ENCODE peak calls at places on chromosomes 1 and 21, in five cellular contexts. One of them, this sample, is unnamed.

GRCh38 chr1:241077386-241078147 is 279.4 kb downstream of the RGS7 start:
- DNase-seq in neural progenitor cell: peak
- DNase-seq in activated T-helper 9 cell treated with anti-CD3 and anti-CD28 coated beads, Interleukin-2, amount 50 U/mL, for 16 hours: no peak
- DNase-seq in fibroblast of pulmonary artery: no peak
- DNase-seq in T-helper 17 cell: no peak
- DNase-seq in this sample: no peak

GRCh38 chr1:52748119-52748518 is 21.9 kb downstream of the ZYG11B start:
- DNase-seq in neural progenitor cell: no peak
- DNase-seq in activated T-helper 9 cell treated with anti-CD3 and anti-CD28 coated beads, Interleukin-2, amount 50 U/mL, for 16 hours: no peak
- DNase-seq in fibroblast of pulmonary artery: peak
- DNase-seq in T-helper 17 cell: no peak
- DNase-seq in this sample: no peak

GRCh38 chr1:23567996-23568607 is 8.8 kb upstream of the ID3 start:
- DNase-seq in neural progenitor cell: peak
- DNase-seq in activated T-helper 9 cell treated with anti-CD3 and anti-CD28 coated beads, Interleukin-2, amount 50 U/mL, for 16 hours: no peak
- DNase-seq in fibroblast of pulmonary artery: no peak
- DNase-seq in T-helper 17 cell: no peak
- DNase-seq in this sample: no peak

GRCh38 chr1:17569200-17570139 is 30.0 kb downstream of the ARHGEF10L start:
- DNase-seq in neural progenitor cell: no peak
- DNase-seq in activated T-helper 9 cell treated with anti-CD3 and anti-CD28 coated beads, Interleukin-2, amount 50 U/mL, for 16 hours: no peak
- DNase-seq in fibroblast of pulmonary artery: peak
- DNase-seq in T-helper 17 cell: no peak
- DNase-seq in this sample: peak

GRCh38 chr21:34553199-34553952 is 41.4 kb upstream of the KCNE1 start:
- DNase-seq in neural progenitor cell: peak
- DNase-seq in activated T-helper 9 cell treated with anti-CD3 and anti-CD28 coated beads, Interleukin-2, amount 50 U/mL, for 16 hours: no peak
- DNase-seq in fibroblast of pulmonary artery: peak
- DNase-seq in T-helper 17 cell: no peak
- DNase-seq in this sample: peak

GRCh38 chr1:230284891-230285290 is 141.2 kb downstream of the PGBD5 start:
- DNase-seq in neural progenitor cell: no peak
- DNase-seq in activated T-helper 9 cell treated with anti-CD3 and anti-CD28 coated beads, Interleukin-2, amount 50 U/mL, for 16 hours: no peak
- DNase-seq in fibroblast of pulmonary artery: no peak
- DNase-seq in T-helper 17 cell: no peak
- DNase-seq in this sample: no peak

GRCh38 chr1:51927029-51927428 is 48.5 kb upstream of the NRDC start:
- DNase-seq in neural progenitor cell: no peak
- DNase-seq in activated T-helper 9 cell treated with anti-CD3 and anti-CD28 coated beads, Interleukin-2, amount 50 U/mL, for 16 hours: no peak
- DNase-seq in fibroblast of pulmonary artery: no peak
- DNase-seq in T-helper 17 cell: no peak
- DNase-seq in this sample: peak

GRCh38 chr1:86701731-86702130 is 2.6 kb upstream of the SH3GLB1 start:
- DNase-seq in neural progenitor cell: no peak
- DNase-seq in activated T-helper 9 cell treated with anti-CD3 and anti-CD28 coated beads, Interleukin-2, amount 50 U/mL, for 16 hours: no peak
- DNase-seq in fibroblast of pulmonary artery: peak
- DNase-seq in T-helper 17 cell: no peak
- DNase-seq in this sample: no peak

GRCh38 chr1:202013601-202014000 is 3.2 kb downstream of the ELF3 start:
- DNase-seq in neural progenitor cell: no peak
- DNase-seq in activated T-helper 9 cell treated with anti-CD3 and anti-CD28 coated beads, Interleukin-2, amount 50 U/mL, for 16 hours: no peak
- DNase-seq in fibroblast of pulmonary artery: no peak
- DNase-seq in T-helper 17 cell: no peak
- DNase-seq in this sample: no peak

GRCh38 chr1:87778896-87779295 is 450.2 kb downstream of the LMO4 start:
- DNase-seq in neural progenitor cell: no peak
- DNase-seq in activated T-helper 9 cell treated with anti-CD3 and anti-CD28 coated beads, Interleukin-2, amount 50 U/mL, for 16 hours: no peak
- DNase-seq in fibroblast of pulmonary artery: peak
- DNase-seq in T-helper 17 cell: no peak
- DNase-seq in this sample: peak

GRCh38 chr1:109975718-109976117 is 8.8 kb upstream of the AHCYL1 start:
- DNase-seq in neural progenitor cell: no peak
- DNase-seq in activated T-helper 9 cell treated with anti-CD3 and anti-CD28 coated beads, Interleukin-2, amount 50 U/mL, for 16 hours: no peak
- DNase-seq in fibroblast of pulmonary artery: peak
- DNase-seq in T-helper 17 cell: no peak
- DNase-seq in this sample: peak

GRCh38 chr1:176541663-176542062 is 78.7 kb downstream of the PAPPA2 start:
- DNase-seq in neural progenitor cell: no peak
- DNase-seq in activated T-helper 9 cell treated with anti-CD3 and anti-CD28 coated beads, Interleukin-2, amount 50 U/mL, for 16 hours: no peak
- DNase-seq in fibroblast of pulmonary artery: no peak
- DNase-seq in T-helper 17 cell: no peak
- DNase-seq in this sample: no peak

GRCh38 chr1:23169727-23170335 is 1.2 kb upstream of the LUZP1 start:
- DNase-seq in neural progenitor cell: peak
- DNase-seq in activated T-helper 9 cell treated with anti-CD3 and anti-CD28 coated beads, Interleukin-2, amount 50 U/mL, for 16 hours: no peak
- DNase-seq in fibroblast of pulmonary artery: peak
- DNase-seq in T-helper 17 cell: no peak
- DNase-seq in this sample: peak

GRCh38 chr1:227459977-227460376 is 103.4 kb upstream of the ZNF678 start:
- DNase-seq in neural progenitor cell: no peak
- DNase-seq in activated T-helper 9 cell treated with anti-CD3 and anti-CD28 coated beads, Interleukin-2, amount 50 U/mL, for 16 hours: no peak
- DNase-seq in fibroblast of pulmonary artery: no peak
- DNase-seq in T-helper 17 cell: no peak
- DNase-seq in this sample: no peak

GRCh38 chr21:31781737-31782136 is 49.8 kb upstream of the SCAF4 start:
- DNase-seq in neural progenitor cell: no peak
- DNase-seq in activated T-helper 9 cell treated with anti-CD3 and anti-CD28 coated beads, Interleukin-2, amount 50 U/mL, for 16 hours: no peak
- DNase-seq in fibroblast of pulmonary artery: peak
- DNase-seq in T-helper 17 cell: no peak
- DNase-seq in this sample: peak

GRCh38 chr1:33949570-33949969 is 85.7 kb downstream of the HMGB4 start:
- DNase-seq in neural progenitor cell: no peak
- DNase-seq in activated T-helper 9 cell treated with anti-CD3 and anti-CD28 coated beads, Interleukin-2, amount 50 U/mL, for 16 hours: no peak
- DNase-seq in fibroblast of pulmonary artery: no peak
- DNase-seq in T-helper 17 cell: no peak
- DNase-seq in this sample: no peak

GRCh38 chr1:156705918-156706646 is 699 bp upstream of the CRABP2 start:
- DNase-seq in neural progenitor cell: peak
- DNase-seq in activated T-helper 9 cell treated with anti-CD3 and anti-CD28 coated beads, Interleukin-2, amount 50 U/mL, for 16 hours: peak
- DNase-seq in fibroblast of pulmonary artery: no peak
- DNase-seq in T-helper 17 cell: peak
- DNase-seq in this sample: no peak

GRCh38 chr1:24596401-24596880 is 40.6 kb downstream of the NCMAP start:
- DNase-seq in neural progenitor cell: no peak
- DNase-seq in activated T-helper 9 cell treated with anti-CD3 and anti-CD28 coated beads, Interleukin-2, amount 50 U/mL, for 16 hours: no peak
- DNase-seq in fibroblast of pulmonary artery: no peak
- DNase-seq in T-helper 17 cell: no peak
- DNase-seq in this sample: no peak

GRCh38 chr1:212221801-212222200 is 63.4 kb upstream of the PPP2R5A start:
- DNase-seq in neural progenitor cell: no peak
- DNase-seq in activated T-helper 9 cell treated with anti-CD3 and anti-CD28 coated beads, Interleukin-2, amount 50 U/mL, for 16 hours: no peak
- DNase-seq in fibroblast of pulmonary artery: peak
- DNase-seq in T-helper 17 cell: no peak
- DNase-seq in this sample: peak

GRCh38 chr1:29633271-29633615 is 396.9 kb downstream of the PTPRU start:
- DNase-seq in neural progenitor cell: no peak
- DNase-seq in activated T-helper 9 cell treated with anti-CD3 and anti-CD28 coated beads, Interleukin-2, amount 50 U/mL, for 16 hours: no peak
- DNase-seq in fibroblast of pulmonary artery: no peak
- DNase-seq in T-helper 17 cell: no peak
- DNase-seq in this sample: no peak

GRCh38 chr1:44405041-44405803 is at the start of gene RNF220:
- DNase-seq in neural progenitor cell: peak
- DNase-seq in activated T-helper 9 cell treated with anti-CD3 and anti-CD28 coated beads, Interleukin-2, amount 50 U/mL, for 16 hours: no peak
- DNase-seq in fibroblast of pulmonary artery: peak
- DNase-seq in T-helper 17 cell: no peak
- DNase-seq in this sample: peak

GRCh38 chr1:29501227-29501976 is 265.1 kb downstream of the PTPRU start:
- DNase-seq in neural progenitor cell: peak
- DNase-seq in activated T-helper 9 cell treated with anti-CD3 and anti-CD28 coated beads, Interleukin-2, amount 50 U/mL, for 16 hours: no peak
- DNase-seq in fibroblast of pulmonary artery: no peak
- DNase-seq in T-helper 17 cell: no peak
- DNase-seq in this sample: no peak

GRCh38 chr21:16241500-16241963 is 511.8 kb downstream of the USP25 start:
- DNase-seq in neural progenitor cell: peak
- DNase-seq in activated T-helper 9 cell treated with anti-CD3 and anti-CD28 coated beads, Interleukin-2, amount 50 U/mL, for 16 hours: no peak
- DNase-seq in fibroblast of pulmonary artery: peak
- DNase-seq in T-helper 17 cell: no peak
- DNase-seq in this sample: no peak

GRCh38 chr1:3685229-3685628 is 32.9 kb downstream of the TP73 start:
- DNase-seq in neural progenitor cell: no peak
- DNase-seq in activated T-helper 9 cell treated with anti-CD3 and anti-CD28 coated beads, Interleukin-2, amount 50 U/mL, for 16 hours: no peak
- DNase-seq in fibroblast of pulmonary artery: no peak
- DNase-seq in T-helper 17 cell: no peak
- DNase-seq in this sample: no peak

GRCh38 chr1:163290025-163290610 is 31.6 kb upstream of the NUF2 start:
- DNase-seq in neural progenitor cell: no peak
- DNase-seq in activated T-helper 9 cell treated with anti-CD3 and anti-CD28 coated beads, Interleukin-2, amount 50 U/mL, for 16 hours: no peak
- DNase-seq in fibroblast of pulmonary artery: peak
- DNase-seq in T-helper 17 cell: no peak
- DNase-seq in this sample: no peak

GRCh38 chr1:112937070-112937469 is 18.9 kb downstream of the SLC16A1 start:
- DNase-seq in neural progenitor cell: no peak
- DNase-seq in activated T-helper 9 cell treated with anti-CD3 and anti-CD28 coated beads, Interleukin-2, amount 50 U/mL, for 16 hours: no peak
- DNase-seq in fibroblast of pulmonary artery: no peak
- DNase-seq in T-helper 17 cell: no peak
- DNase-seq in this sample: peak

GRCh38 chr1:162062542-162063015 is 6.9 kb upstream of the NOS1AP start:
- DNase-seq in neural progenitor cell: peak
- DNase-seq in activated T-helper 9 cell treated with anti-CD3 and anti-CD28 coated beads, Interleukin-2, amount 50 U/mL, for 16 hours: no peak
- DNase-seq in fibroblast of pulmonary artery: peak
- DNase-seq in T-helper 17 cell: no peak
- DNase-seq in this sample: peak

GRCh38 chr1:50971748-50972305 is 1.8 kb downstream of the CDKN2C start:
- DNase-seq in neural progenitor cell: no peak
- DNase-seq in activated T-helper 9 cell treated with anti-CD3 and anti-CD28 coated beads, Interleukin-2, amount 50 U/mL, for 16 hours: no peak
- DNase-seq in fibroblast of pulmonary artery: no peak
- DNase-seq in T-helper 17 cell: no peak
- DNase-seq in this sample: no peak

GRCh38 chr1:184150776-184151531 is 99.4 kb downstream of the TSEN15 start:
- DNase-seq in neural progenitor cell: no peak
- DNase-seq in activated T-helper 9 cell treated with anti-CD3 and anti-CD28 coated beads, Interleukin-2, amount 50 U/mL, for 16 hours: no peak
- DNase-seq in fibroblast of pulmonary artery: peak
- DNase-seq in T-helper 17 cell: no peak
- DNase-seq in this sample: peak

GRCh38 chr1:119222271-119222670 is 81.8 kb upstream of the WARS2 start:
- DNase-seq in neural progenitor cell: no peak
- DNase-seq in activated T-helper 9 cell treated with anti-CD3 and anti-CD28 coated beads, Interleukin-2, amount 50 U/mL, for 16 hours: no peak
- DNase-seq in fibroblast of pulmonary artery: no peak
- DNase-seq in T-helper 17 cell: no peak
- DNase-seq in this sample: no peak

GRCh38 chr1:115063238-115063901 is 25.9 kb downstream of the TSPAN2 start:
- DNase-seq in neural progenitor cell: no peak
- DNase-seq in activated T-helper 9 cell treated with anti-CD3 and anti-CD28 coated beads, Interleukin-2, amount 50 U/mL, for 16 hours: no peak
- DNase-seq in fibroblast of pulmonary artery: no peak
- DNase-seq in T-helper 17 cell: peak
- DNase-seq in this sample: peak

GRCh38 chr1:93215322-93215721 is 34.8 kb downstream of the CCDC18 start:
- DNase-seq in neural progenitor cell: no peak
- DNase-seq in activated T-helper 9 cell treated with anti-CD3 and anti-CD28 coated beads, Interleukin-2, amount 50 U/mL, for 16 hours: no peak
- DNase-seq in fibroblast of pulmonary artery: no peak
- DNase-seq in T-helper 17 cell: no peak
- DNase-seq in this sample: no peak

GRCh38 chr1:185317886-185318310 is 855 bp upstream of the IVNS1ABP start:
- DNase-seq in neural progenitor cell: no peak
- DNase-seq in activated T-helper 9 cell treated with anti-CD3 and anti-CD28 coated beads, Interleukin-2, amount 50 U/mL, for 16 hours: peak
- DNase-seq in fibroblast of pulmonary artery: no peak
- DNase-seq in T-helper 17 cell: peak
- DNase-seq in this sample: no peak

GRCh38 chr1:179091691-179092165 is 9.9 kb downstream of the TOR3A start:
- DNase-seq in neural progenitor cell: no peak
- DNase-seq in activated T-helper 9 cell treated with anti-CD3 and anti-CD28 coated beads, Interleukin-2, amount 50 U/mL, for 16 hours: no peak
- DNase-seq in fibroblast of pulmonary artery: peak
- DNase-seq in T-helper 17 cell: no peak
- DNase-seq in this sample: no peak

GRCh38 chr1:147109762-147110161 is 62.5 kb downstream of the PRKAB2 start:
- DNase-seq in neural progenitor cell: no peak
- DNase-seq in activated T-helper 9 cell treated with anti-CD3 and anti-CD28 coated beads, Interleukin-2, amount 50 U/mL, for 16 hours: no peak
- DNase-seq in fibroblast of pulmonary artery: no peak
- DNase-seq in T-helper 17 cell: no peak
- DNase-seq in this sample: no peak

GRCh38 chr1:5927506-5928370 is 64.5 kb downstream of the NPHP4 start:
- DNase-seq in neural progenitor cell: no peak
- DNase-seq in activated T-helper 9 cell treated with anti-CD3 and anti-CD28 coated beads, Interleukin-2, amount 50 U/mL, for 16 hours: no peak
- DNase-seq in fibroblast of pulmonary artery: no peak
- DNase-seq in T-helper 17 cell: no peak
- DNase-seq in this sample: no peak

GRCh38 chr1:93374334-93375106 is 28.8 kb downstream of the DR1 start:
- DNase-seq in neural progenitor cell: no peak
- DNase-seq in activated T-helper 9 cell treated with anti-CD3 and anti-CD28 coated beads, Interleukin-2, amount 50 U/mL, for 16 hours: no peak
- DNase-seq in fibroblast of pulmonary artery: no peak
- DNase-seq in T-helper 17 cell: no peak
- DNase-seq in this sample: no peak

GRCh38 chr1:226954777-226955176 is 14.7 kb downstream of the COQ8A start:
- DNase-seq in neural progenitor cell: no peak
- DNase-seq in activated T-helper 9 cell treated with anti-CD3 and anti-CD28 coated beads, Interleukin-2, amount 50 U/mL, for 16 hours: no peak
- DNase-seq in fibroblast of pulmonary artery: no peak
- DNase-seq in T-helper 17 cell: no peak
- DNase-seq in this sample: no peak

This sample was measured in astrocyte.